ENCODE peak calls at places on chromosomes 16 and 17, in seven cellular contexts. O is GM10248, U is NCI-H1105 treated with DMSO at 0.1 percent for 48 hours, M is GM12892, X is NAMALWA, K is kidney tubule cell, P is left ventricle myocardium superior. T is an unnamed sample.

GRCh38 chr17:64125937-64126336 is 4.0 kb downstream of the ERN1 start:
- DNase-seq in O (no peak), U (no peak), M (no peak), X (no peak), K (no peak), P (no peak), T (no peak)

GRCh38 chr17:59842901-59843652 is 49.7 kb downstream of the TUBD1 start:
- DNase-seq in O (peak), U (no peak), M (no peak), X (no peak), K (peak), P (no peak), T (no peak)

GRCh38 chr17:81685108-81685507 is 1.3 kb downstream of the HGS start:
- DNase-seq in O (no peak), U (no peak), M (peak), X (peak), K (peak), P (no peak), T (no peak)

GRCh38 chr16:2244301-2244700 is 7.1 kb downstream of the ECI1 start:
- DNase-seq in O (no peak), U (no peak), M (no peak), X (no peak), K (no peak), P (peak), T (no peak)

GRCh38 chr16:75550211-75550662 is 5.8 kb downstream of the TMEM231 start:
- DNase-seq in O (peak), U (no peak), M (peak), X (peak), K (peak), P (no peak), T (no peak)

GRCh38 chr16:2295056-2295798 is 27.3 kb upstream of the RNPS1 start:
- DNase-seq in O (peak), U (no peak), M (peak), X (peak), K (no peak), P (no peak), T (no peak)

GRCh38 chr16:85579199-85579598 is 33.9 kb upstream of the GSE1 start:
- DNase-seq in O (no peak), U (no peak), M (no peak), X (no peak), K (no peak), P (no peak), T (no peak)

GRCh38 chr17:75874323-75875181 is 3.8 kb downstream of the TRIM47 start:
- DNase-seq in O (no peak), U (no peak), M (no peak), X (no peak), K (no peak), P (peak), T (no peak)

GRCh38 chr17:6546069-6546718 is 10.2 kb downstream of the PITPNM3 start:
- DNase-seq in O (no peak), U (no peak), M (no peak), X (no peak), K (peak), P (no peak), T (no peak)

GRCh38 chr16:50021509-50021908 is 3.5 kb upstream of the CNEP1R1 start:
- DNase-seq in O (no peak), U (no peak), M (no peak), X (peak), K (no peak), P (no peak), T (no peak)

GRCh38 chr17:1414634-1415033 is 14.6 kb upstream of the YWHAE start:
- DNase-seq in O (no peak), U (no peak), M (no peak), X (no peak), K (no peak), P (no peak), T (no peak)

GRCh38 chr16:2034695-2035430 is 8.2 kb downstream of the NHERF2 start:
- DNase-seq in O (no peak), U (no peak), M (no peak), X (no peak), K (no peak), P (peak), T (no peak)

GRCh38 chr17:9298135-9298534 is 276.8 kb downstream of the NTN1 start:
- DNase-seq in O (no peak), U (no peak), M (no peak), X (no peak), K (no peak), P (no peak), T (no peak)

GRCh38 chr17:72439893-72440502 is 319.2 kb downstream of the SOX9 start:
- DNase-seq in O (no peak), U (no peak), M (no peak), X (no peak), K (no peak), P (no peak), T (no peak)

GRCh38 chr17:27360507-27360906 is 66.6 kb downstream of the WSB1 start:
- DNase-seq in O (no peak), U (no peak), M (no peak), X (no peak), K (no peak), P (no peak), T (no peak)

GRCh38 chr16:76668207-76668725 is 391.1 kb downstream of the CNTNAP4 start:
- DNase-seq in O (no peak), U (no peak), M (no peak), X (peak), K (peak), P (no peak), T (no peak)

GRCh38 chr17:66523378-66524174 is 221.2 kb downstream of the PRKCA start:
- DNase-seq in O (no peak), U (no peak), M (no peak), X (no peak), K (no peak), P (no peak), T (no peak)

GRCh38 chr17:57638284-57638683 is 106.8 kb downstream of the CCDC182 start:
- DNase-seq in O (no peak), U (no peak), M (no peak), X (no peak), K (no peak), P (no peak), T (no peak)

GRCh38 chr16:17230932-17231581 is 239.7 kb downstream of the XYLT1 start:
- DNase-seq in O (no peak), U (no peak), M (no peak), X (no peak), K (no peak), P (no peak), T (no peak)

GRCh38 chr17:41895617-41896016 is 23.1 kb downstream of the ACLY start:
- DNase-seq in O (no peak), U (no peak), M (no peak), X (no peak), K (no peak), P (peak), T (no peak)

GRCh38 chr16:48318630-48319029 is 66.6 kb downstream of the SIAH1 start:
- DNase-seq in O (no peak), U (no peak), M (no peak), X (peak), K (no peak), P (no peak), T (no peak)

GRCh38 chr16:56932588-56933265 is 785 bp downstream of the HERPUD1 start:
- DNase-seq in O (peak), U (peak), M (no peak), X (peak), K (peak), P (peak), T (peak)

GRCh38 chr17:57085448-57086068 is 512 bp downstream of the AKAP1 start:
- DNase-seq in O (peak), U (peak), M (peak), X (peak), K (peak), P (peak), T (peak)

GRCh38 chr16:81521141-81521626 is 76.6 kb downstream of the CMIP start:
- DNase-seq in O (peak), U (no peak), M (peak), X (peak), K (peak), P (peak), T (no peak)

GRCh38 chr17:28045304-28045703 is 2.8 kb downstream of the NLK start:
- DNase-seq in O (no peak), U (no peak), M (no peak), X (no peak), K (no peak), P (no peak), T (no peak)

T was measured in HTR-8/SVneo.